ENCODE peak calls at places on chromosome 10, in seven cellular contexts. T, F, E, O, M, Q and W are unnamed samples.

GRCh38 chr10:132729810-132730565 is 56.0 kb downstream of the NKX6-2 start:
- DNase-seq in Q (no peak), T (no peak), E (no peak), M (no peak), F (no peak), O (no peak), W (no peak)

GRCh38 chr10:24723386-24723787 is 300 bp downstream of the ARHGAP21 start:
- DNase-seq in T (no peak), E (no peak), Q (peak), M (peak), O (peak), F (peak), W (peak)

GRCh38 chr10:133081636-133082035 is 6.1 kb upstream of the ADGRA1 start:
- DNase-seq in T (no peak), O (no peak), E (no peak), F (no peak), M (no peak), Q (no peak), W (no peak)

GRCh38 chr10:33249137-33249536 is 85.3 kb downstream of the NRP1 start:
- DNase-seq in E (no peak), Q (no peak), O (no peak), M (no peak), F (no peak), T (no peak), W (no peak)

GRCh38 chr10:133141963-133142350 is 18.1 kb upstream of the KNDC1 start:
- DNase-seq in O (no peak), Q (no peak), E (no peak), M (no peak), F (no peak), T (no peak), W (no peak)

GRCh38 chr10:30745953-30746352 is 116.4 kb upstream of the LYZL2 start:
- DNase-seq in M (no peak), T (no peak), F (no peak), Q (no peak), O (no peak), E (no peak), W (no peak)

GRCh38 chr10:22986771-22987542 is 59.1 kb downstream of the ARMC3 start:
- DNase-seq in Q (no peak), O (peak), E (no peak), T (peak), M (no peak), F (no peak), W (no peak)

GRCh38 chr10:47456096-47456485 is 27.8 kb downstream of the ANXA8 start:
- DNase-seq in T (no peak), O (no peak), Q (no peak), M (no peak), E (no peak), F (no peak), W (no peak)

GRCh38 chr10:630581-631073 is 58.8 kb downstream of the DIP2C start:
- DNase-seq in Q (no peak), F (no peak), E (no peak), O (no peak), M (no peak), T (no peak), W (no peak)

GRCh38 chr10:57807906-57808305 is 459.8 kb downstream of the IPMK start:
- DNase-seq in M (no peak), Q (no peak), E (no peak), T (no peak), F (no peak), O (no peak), W (no peak)

GRCh38 chr10:99536400-99537254 is 3.9 kb downstream of the NKX2-3 start:
- DNase-seq in E (peak), T (no peak), M (no peak), F (no peak), Q (peak), O (no peak), W (no peak)

GRCh38 chr10:94115725-94116124 is 122.0 kb downstream of the PLCE1 start:
- DNase-seq in M (no peak), E (no peak), T (no peak), F (no peak), O (peak), Q (no peak), W (no peak)

GRCh38 chr10:129419386-129419785 is 47.7 kb upstream of the MGMT start:
- DNase-seq in Q (no peak), F (no peak), T (no peak), M (no peak), E (no peak), O (no peak), W (no peak)

GRCh38 chr10:28215930-28216329 is 86.9 kb downstream of the MPP7 start:
- DNase-seq in O (peak), F (no peak), T (no peak), E (no peak), M (no peak), Q (no peak), W (no peak)

GRCh38 chr10:121296856-121297255 is 301.4 kb downstream of the FGFR2 start:
- DNase-seq in O (no peak), E (no peak), M (no peak), T (no peak), F (no peak), Q (no peak), W (no peak)

GRCh38 chr10:67612577-67613537 is 83.1 kb downstream of the CTNNA3 start:
- DNase-seq in T (no peak), O (peak), F (peak), M (peak), E (peak), Q (no peak), W (no peak)

GRCh38 chr10:373516-374309 is 238.5 kb downstream of the ZMYND11 start:
- DNase-seq in Q (peak), M (no peak), O (no peak), E (no peak), F (no peak), T (no peak), W (no peak)

GRCh38 chr10:14971867-14972448 is 12.8 kb downstream of the MEIG1 start:
- DNase-seq in Q (no peak), O (peak), M (peak), F (peak), E (peak), T (peak), W (peak)

GRCh38 chr10:58781873-58782488 is 269.3 kb downstream of the BICC1 start:
- DNase-seq in T (no peak), F (no peak), M (no peak), E (no peak), O (peak), Q (peak), W (peak)

GRCh38 chr10:125001313-125002043 is 59.6 kb downstream of the ZRANB1 start:
- DNase-seq in T (no peak), M (no peak), F (no peak), O (no peak), Q (no peak), E (no peak), W (no peak)

GRCh38 chr10:30719832-30720231 is 90.3 kb upstream of the LYZL2 start:
- DNase-seq in Q (no peak), E (no peak), T (no peak), F (no peak), O (no peak), M (no peak), W (no peak)

GRCh38 chr10:1492641-1493040 is 244.7 kb downstream of the ADARB2 start:
- DNase-seq in E (no peak), F (no peak), Q (no peak), T (no peak), O (no peak), M (no peak), W (no peak)

GRCh38 chr10:89613582-89613981 is 31.5 kb downstream of the PANK1 start:
- DNase-seq in Q (no peak), E (no peak), O (no peak), F (no peak), T (no peak), M (no peak), W (no peak)

GRCh38 chr10:58818889-58819288 is 306.2 kb downstream of the BICC1 start:
- DNase-seq in M (no peak), F (no peak), O (no peak), E (no peak), Q (no peak), T (no peak), W (no peak)

GRCh38 chr10:119575506-119575905 is 21.3 kb downstream of the TIAL1 start:
- DNase-seq in M (no peak), T (no peak), F (peak), O (peak), E (no peak), Q (no peak), W (no peak)

GRCh38 chr10:81248846-81249245 is 626.1 kb upstream of the NRG3 start:
- DNase-seq in F (no peak), Q (no peak), E (no peak), T (no peak), O (no peak), M (no peak), W (no peak)

GRCh38 chr10:69647819-69648218 is 17.8 kb downstream of the FAM241B start:
- DNase-seq in Q (no peak), O (no peak), E (no peak), T (no peak), M (no peak), F (no peak), W (no peak)

GRCh38 chr10:74929197-74929596 is 102.8 kb downstream of the KAT6B start:
- DNase-seq in O (peak), E (no peak), M (no peak), F (no peak), Q (no peak), T (no peak), W (no peak)